ENCODE peak calls at places on chromosomes 16 and 17, in four cellular contexts. One of them, this sample, is unnamed.

GRCh38 chr17:49745175-49746139 is 18.5 kb downstream of the FAM117A start:
- DNase-seq in NCI-H345: no peak
- DNase-seq in left colon: no peak
- DNase-seq in H7: no peak
- DNase-seq in this sample: no peak

GRCh38 chr17:68910256-68910705 is 44.9 kb downstream of the ABCA8 start:
- DNase-seq in left colon: peak
- DNase-seq in H7: no peak
- DNase-seq in NCI-H345: no peak
- DNase-seq in this sample: no peak

GRCh38 chr17:60164697-60165096 is 14.9 kb downstream of the CA4 start:
- DNase-seq in H7: no peak
- DNase-seq in NCI-H345: no peak
- DNase-seq in left colon: no peak
- DNase-seq in this sample: no peak

GRCh38 chr17:67278363-67278762 is 33.4 kb upstream of the HELZ start:
- DNase-seq in NCI-H345: no peak
- DNase-seq in H7: no peak
- DNase-seq in left colon: no peak
- DNase-seq in this sample: no peak

GRCh38 chr17:63611354-63611753 is 10.7 kb downstream of the TACO1 start:
- DNase-seq in left colon: no peak
- DNase-seq in H7: no peak
- DNase-seq in NCI-H345: no peak
- DNase-seq in this sample: no peak

GRCh38 chr17:80146121-80147034 is 550 bp downstream of the EIF4A3 start:
- DNase-seq in NCI-H345: peak
- DNase-seq in H7: peak
- DNase-seq in left colon: peak
- DNase-seq in this sample: no peak

GRCh38 chr17:57211543-57211942 is 44.8 kb upstream of the MSI2 start:
- DNase-seq in H7: no peak
- DNase-seq in left colon: no peak
- DNase-seq in NCI-H345: peak
- DNase-seq in this sample: peak

GRCh38 chr16:78503501-78504110 is 404.2 kb downstream of the WWOX start:
- DNase-seq in left colon: no peak
- DNase-seq in NCI-H345: peak
- DNase-seq in H7: peak
- DNase-seq in this sample: peak

GRCh38 chr16:50234771-50235556 is 31.4 kb upstream of the ADCY7 start:
- DNase-seq in left colon: no peak
- DNase-seq in H7: no peak
- DNase-seq in NCI-H345: no peak
- DNase-seq in this sample: peak

GRCh38 chr16:67055712-67056487 is 27.0 kb downstream of the CBFB start:
- DNase-seq in H7: no peak
- DNase-seq in NCI-H345: no peak
- DNase-seq in left colon: no peak
- DNase-seq in this sample: peak

GRCh38 chr16:55943257-55943656 is 68.1 kb upstream of the CES5A start:
- DNase-seq in left colon: no peak
- DNase-seq in H7: no peak
- DNase-seq in NCI-H345: no peak
- DNase-seq in this sample: no peak

GRCh38 chr17:72952220-72952619 is 140.3 kb downstream of the SLC39A11 start:
- DNase-seq in left colon: no peak
- DNase-seq in H7: peak
- DNase-seq in NCI-H345: no peak
- DNase-seq in this sample: no peak

GRCh38 chr16:82033006-82033405 is 2.0 kb upstream of the HSD17B2 start:
- DNase-seq in H7: no peak
- DNase-seq in left colon: peak
- DNase-seq in NCI-H345: peak
- DNase-seq in this sample: no peak

GRCh38 chr17:50144346-50144745 is 6.1 kb downstream of the PPP1R9B start:
- DNase-seq in H7: no peak
- DNase-seq in NCI-H345: no peak
- DNase-seq in left colon: no peak
- DNase-seq in this sample: no peak

GRCh38 chr16:81729451-81729850 is 49.6 kb upstream of the PLCG2 start:
- DNase-seq in NCI-H345: no peak
- DNase-seq in H7: peak
- DNase-seq in left colon: no peak
- DNase-seq in this sample: no peak

GRCh38 chr17:31134526-31134925 is 39.7 kb downstream of the NF1 start:
- DNase-seq in left colon: no peak
- DNase-seq in NCI-H345: no peak
- DNase-seq in H7: no peak
- DNase-seq in this sample: no peak

GRCh38 chr17:8384801-8385335 is 1.9 kb upstream of the RPL26 start:
- DNase-seq in H7: peak
- DNase-seq in NCI-H345: no peak
- DNase-seq in left colon: no peak
- DNase-seq in this sample: peak

GRCh38 chr17:79948918-79949645 is 86.6 kb downstream of the TBC1D16 start:
- DNase-seq in NCI-H345: no peak
- DNase-seq in H7: peak
- DNase-seq in left colon: no peak
- DNase-seq in this sample: no peak

GRCh38 chr17:28701987-28702751 is 9.5 kb downstream of the PROCA1 start:
- DNase-seq in left colon: no peak
- DNase-seq in NCI-H345: peak
- DNase-seq in H7: peak
- DNase-seq in this sample: no peak

GRCh38 chr16:31149894-31150890 is at the start of gene PRSS36:
- DNase-seq in H7: peak
- DNase-seq in NCI-H345: no peak
- DNase-seq in left colon: no peak
- DNase-seq in this sample: no peak

GRCh38 chr17:17151055-17151454 is 55.1 kb downstream of the PLD6 start:
- DNase-seq in left colon: no peak
- DNase-seq in H7: no peak
- DNase-seq in NCI-H345: no peak
- DNase-seq in this sample: peak

GRCh38 chr16:74064120-74064735 is 232.4 kb upstream of the PSMD7 start:
- DNase-seq in left colon: no peak
- DNase-seq in NCI-H345: no peak
- DNase-seq in H7: no peak
- DNase-seq in this sample: no peak

This sample was measured in A172.